ENCODE peak calls at places on chromosomes 5 and 9, in nine cellular contexts. A, M, Z, W, F, I, P, X and E are unnamed samples.

GRCh38 chr9:79477241-79477830 is 94.4 kb upstream of the TLE4 start:
- DNase-seq in W (no peak), F (no peak), Z (no peak), A (peak; percentile 18), M (peak; percentile 26), X (no peak), I (no peak), P (no peak), E (no peak)

GRCh38 chr9:84819446-84819845 is 149.9 kb downstream of the NTRK2 start:
- DNase-seq in I (no peak), A (no peak), P (no peak), M (no peak), Z (no peak), W (no peak), X (no peak), F (no peak), E (no peak)

GRCh38 chr9:18473551-18474279 is at the start of gene ADAMTSL1:
- DNase-seq in A (peak; percentile 90), X (no peak), I (peak; percentile 31), M (no peak), P (no peak), F (peak; percentile 36), Z (peak; percentile 43), W (peak; percentile 64), E (peak; percentile 66)

GRCh38 chr5:105868038-105868775 is 1802.5 kb downstream of the EFNA5 start:
- DNase-seq in I (no peak), W (no peak), P (no peak), X (no peak), Z (no peak), A (no peak), F (no peak), M (no peak), E (no peak)

GRCh38 chr5:78888580-78889187 is 96.4 kb downstream of the ARSB start:
- DNase-seq in M (no peak), Z (no peak), P (no peak), W (no peak), F (no peak), I (no peak), X (no peak), A (no peak), E (no peak)

GRCh38 chr5:62281411-62281810 is 24.6 kb upstream of the KIF2A start:
- DNase-seq in A (no peak), M (no peak), I (no peak), X (no peak), W (no peak), P (no peak), Z (no peak), F (no peak), E (no peak)

GRCh38 chr5:180378412-180379344 is 25.5 kb upstream of the GFPT2 start:
- DNase-seq in W (no peak), M (no peak), X (no peak), A (no peak), Z (no peak), P (no peak), F (no peak), I (no peak), E (no peak)

GRCh38 chr5:172095368-172095960 is 89.0 kb upstream of the FBXW11 start:
- DNase-seq in P (no peak), W (no peak), F (no peak), Z (no peak), I (no peak), X (no peak), A (no peak), M (no peak), E (no peak)

GRCh38 chr5:99176186-99176585 is 247.4 kb upstream of the CHD1 start:
- DNase-seq in P (no peak), I (no peak), A (no peak), W (no peak), Z (no peak), F (no peak), M (no peak), X (no peak), E (no peak)

GRCh38 chr5:142537938-142538337 is 148.0 kb downstream of the FGF1 start:
- DNase-seq in A (no peak), P (no peak), X (no peak), I (no peak), Z (no peak), M (no peak), W (no peak), F (no peak), E (no peak)

GRCh38 chr5:175728885-175729828 is 71.3 kb downstream of the HRH2 start:
- DNase-seq in P (no peak), A (no peak), Z (peak; percentile 49), W (peak; percentile 60), I (no peak), X (no peak), M (no peak), F (no peak), E (no peak)

GRCh38 chr5:109911731-109912130 is 222.0 kb downstream of the MAN2A1 start:
- DNase-seq in P (no peak), M (peak; percentile 42), F (no peak), Z (no peak), X (no peak), A (peak; percentile 67), I (no peak), W (no peak), E (peak; percentile 35)

GRCh38 chr5:171432581-171433351 is 13.3 kb downstream of the FGF18 start:
- DNase-seq in M (no peak), W (no peak), F (no peak), I (no peak), X (no peak), Z (no peak), A (no peak), P (peak; percentile 61), E (no peak)

GRCh38 chr9:74414325-74414724 is 82.8 kb upstream of the RORB start:
- DNase-seq in F (no peak), P (no peak), A (no peak), W (no peak), I (no peak), M (no peak), X (no peak), Z (no peak), E (no peak)

GRCh38 chr5:138488481-138488945 is 23.2 kb downstream of the EGR1 start:
- DNase-seq in P (no peak), Z (no peak), X (no peak), W (no peak), M (no peak), A (no peak), I (no peak), F (no peak), E (no peak)

GRCh38 chr5:158049459-158049858 is 190.5 kb upstream of the CLINT1 start:
- DNase-seq in M (no peak), A (no peak), Z (no peak), W (no peak), X (no peak), P (no peak), F (no peak), I (no peak), E (no peak)

GRCh38 chr9:99824378-99825157 is 2.9 kb downstream of the NR4A3 start:
- DNase-seq in X (peak; percentile 61), P (peak; percentile 90), F (peak; percentile 36), I (peak; percentile 32), M (no peak), A (peak; percentile 15), W (peak; percentile 71), Z (peak; percentile 69), E (no peak)
- TF ChIP-seq CTCF in X (no peak), P (peak; percentile 68), F (no peak), I (no peak), M (peak; percentile 58), A (peak; percentile 67), W (peak; percentile 74), Z (peak; percentile 62), E (peak; percentile 55)

GRCh38 chr5:39257554-39257953 is 38.2 kb upstream of the FYB1 start:
- DNase-seq in F (no peak), M (no peak), Z (no peak), W (no peak), X (no peak), A (no peak), P (no peak), I (no peak), E (no peak)
- TF ChIP-seq CTCF in F (no peak), M (no peak), Z (no peak), W (no peak), X (no peak), A (no peak), P (no peak), I (no peak), E (no peak)

GRCh38 chr9:107712390-107712789 is 222.8 kb upstream of the KLF4 start:
- DNase-seq in X (no peak), P (no peak), A (peak; percentile 69), M (no peak), Z (no peak), I (no peak), F (no peak), W (no peak), E (no peak)
- TF ChIP-seq CTCF in X (no peak), P (no peak), A (no peak), M (no peak), Z (no peak), I (no peak), F (no peak), W (peak; percentile 19), E (no peak)

GRCh38 chr9:136142416-136142800 is 23.7 kb upstream of the TMEM250 start:
- DNase-seq in Z (no peak), I (no peak), A (no peak), P (no peak), F (no peak), W (no peak), M (no peak), X (no peak), E (no peak)

GRCh38 chr9:136142859-136143214 is 24.2 kb upstream of the TMEM250 start:
- DNase-seq in A (no peak), M (no peak), F (no peak), P (no peak), W (no peak), Z (no peak), I (no peak), X (no peak), E (no peak)

GRCh38 chr9:136144450-136144849 is 25.8 kb upstream of the TMEM250 start:
- DNase-seq in X (no peak), M (no peak), I (no peak), Z (no peak), F (no peak), A (no peak), P (no peak), W (no peak), E (no peak)

GRCh38 chr9:136141716-136142415 is 23.2 kb upstream of the TMEM250 start:
- DNase-seq in M (no peak), I (no peak), P (no peak), A (no peak), Z (no peak), X (no peak), W (no peak), F (no peak), E (no peak)

DNA sequence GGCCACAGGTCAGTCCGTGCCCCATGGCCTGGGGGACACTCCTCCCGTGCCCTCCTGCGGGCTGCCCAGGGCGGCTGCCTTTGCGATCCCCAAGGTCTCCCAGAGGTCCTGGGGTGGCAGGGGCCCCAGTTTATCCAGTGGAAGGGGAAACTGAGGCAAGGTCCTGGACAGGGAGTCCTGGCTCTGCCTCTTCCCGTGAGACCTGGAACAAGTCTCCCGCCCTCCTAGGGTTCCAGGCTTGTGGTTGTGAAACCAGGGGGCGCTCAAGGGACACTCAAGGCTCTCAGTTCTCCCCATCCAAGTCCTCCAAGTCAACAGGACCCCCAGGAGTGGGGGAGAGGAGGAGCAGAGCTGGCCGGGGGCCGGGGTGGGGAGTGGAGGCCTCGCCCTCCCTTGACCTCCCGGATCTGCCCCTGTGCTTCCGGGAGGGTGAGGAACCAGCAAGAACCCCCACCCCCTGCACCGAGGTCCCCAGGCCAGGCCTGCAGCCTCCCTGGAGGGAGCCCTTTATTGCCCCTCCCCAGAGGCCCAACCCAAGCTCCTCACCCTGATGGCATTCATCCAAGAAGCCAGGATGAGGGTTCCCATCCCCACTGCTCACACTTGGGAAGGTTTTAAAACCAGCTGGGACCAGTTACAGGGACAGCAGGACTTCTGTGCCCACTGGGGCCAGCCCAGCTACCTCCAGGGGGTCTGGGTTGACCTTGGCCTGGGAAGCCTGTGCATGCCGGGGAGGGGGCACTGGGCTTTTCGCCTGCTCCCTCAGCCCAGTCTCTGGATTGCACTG is 24.7 kb upstream of the TMEM250 start:
- DNase-seq in A (no peak), I (no peak), W (peak; percentile 59), X (no peak), M (no peak), P (no peak), F (no peak), Z (no peak), E (no peak)
- TF ChIP-seq CTCF in A (peak; percentile 50), I (no peak), W (no peak), X (no peak), M (peak; percentile 30), P (peak; percentile 28), F (no peak), Z (peak; percentile 25), E (peak; percentile 11)